ENCODE peak calls at places on chromosome 1, in five cellular contexts. I is activated T-cell treated with anti-CD3 and anti-CD28 coated beads, Interleukin-2, amount 50 U/mL, for 48 hours; J is OCI-LY7; W is K562; Y is NCI-H345. Z is an unnamed sample.
A peak's percentile ranks its signal among the peaks of the same experiment; 100 is the strongest.

GRCh38 chr1:55725378-55725777 is 510.2 kb upstream of the USP24 start:
- DNase-seq in J (no peak), W (no peak), I (no peak), Y (no peak), Z (no peak)

GRCh38 chr1:245948786-245949185 is 558.3 kb downstream of the SMYD3 start:
- DNase-seq in I (no peak), W (no peak), Y (no peak), J (no peak), Z (no peak)

GRCh38 chr1:175845371-175845770 is 102.0 kb upstream of the TNR start:
- DNase-seq in Y (no peak), W (no peak), I (no peak), J (no peak), Z (no peak)

GRCh38 chr1:225653463-225654276 is 747 bp upstream of the ENAH start:
- DNase-seq in Y (peak; percentile 64), I (peak; percentile 47), W (no peak), J (peak; percentile 27), Z (peak; percentile 77)

GRCh38 chr1:23732363-23733224 is 10.7 kb upstream of the ELOA start:
- DNase-seq in I (no peak), Y (no peak), W (peak; percentile 50), J (no peak), Z (no peak)

GRCh38 chr1:39380036-39380435 is 111.4 kb upstream of the BMP8A start:
- DNase-seq in W (no peak), I (no peak), Y (no peak), J (no peak), Z (no peak)

GRCh38 chr1:201128476-201128875 is 1.5 kb upstream of the ASCL5 start:
- DNase-seq in J (no peak), W (no peak), I (no peak), Y (no peak), Z (no peak)

GRCh38 chr1:34164510-34165381 is at the start of gene CSMD2:
- DNase-seq in I (no peak), J (no peak), W (no peak), Y (peak; percentile 78), Z (peak; percentile 58)

GRCh38 chr1:55288245-55288644 is 73.1 kb upstream of the USP24 start:
- DNase-seq in J (peak; percentile 25), I (no peak), W (no peak), Y (no peak), Z (peak; percentile 30)

GRCh38 chr1:168504064-168504837 is 39.5 kb downstream of the XCL2 start:
- DNase-seq in W (no peak), J (no peak), I (peak; percentile 36), Y (no peak), Z (peak; percentile 68)

GRCh38 chr1:155352600-155352999 is 31.9 kb downstream of the RUSC1 start:
- DNase-seq in J (no peak), Y (no peak), W (no peak), I (no peak), Z (no peak)

GRCh38 chr1:225461533-225462428 is 33.9 kb upstream of the LBR start:
- DNase-seq in W (no peak), Y (no peak), I (no peak), J (no peak), Z (no peak)

GRCh38 chr1:58914925-58915324 is 131.1 kb upstream of the JUN start:
- DNase-seq in J (no peak), W (no peak), I (no peak), Y (no peak), Z (no peak)